ENCODE peak calls at places on chromosomes 13 and 19, in eight cellular contexts. L is posterior cingulate gyrus, Y is anterior cingulate cortex, T is IMR-90, W is iris pigment epithelial cell, P is EH, M is NCI-H1092 treated with DMSO at 0.1 percent for 48 hours, O is tibial artery. I is an unnamed sample.

GRCh38 chr19:17721821-17722220 is 2.5 kb downstream of the MAP1S start:
- DNase-seq in L (peak), Y (no peak), T (peak), W (peak), P (peak), M (no peak), O (peak), I (peak)

GRCh38 chr19:27793128-27793643 is 1419.8 kb downstream of the UQCRFS1 start:
- DNase-seq in L (peak), Y (no peak), T (peak), W (peak), P (peak), M (peak), O (peak), I (peak)

GRCh38 chr13:97148894-97149293 is 73.2 kb upstream of the MBNL2 start:
- DNase-seq in L (no peak), Y (no peak), T (peak), W (peak), P (no peak), M (no peak), O (no peak), I (no peak)

GRCh38 chr13:24684600-24684998 is 4.4 kb downstream of the ATP12A start:
- DNase-seq in L (peak), Y (no peak), T (no peak), W (no peak), P (no peak), M (no peak), O (no peak), I (peak)

GRCh38 chr19:38079926-38080380 is 144.1 kb downstream of the DPF1 start:
- DNase-seq in L (no peak), Y (no peak), T (peak), W (peak), P (peak), M (peak), O (no peak), I (peak)

GRCh38 chr13:27523345-27524073 is 73.1 kb upstream of the MTIF3 start:
- DNase-seq in L (no peak), Y (no peak), T (no peak), W (no peak), P (no peak), M (no peak), O (no peak), I (no peak)

GRCh38 chr19:7699422-7700127 is 2.4 kb downstream of the FCER2 start:
- DNase-seq in L (no peak), Y (no peak), T (no peak), W (peak), P (no peak), M (no peak), O (no peak), I (peak)

GRCh38 chr19:24029941-24030636 is 56.9 kb upstream of the ZNF254 start:
- DNase-seq in L (no peak), Y (no peak), T (no peak), W (no peak), P (no peak), M (peak), O (no peak), I (no peak)

GRCh38 chr13:76048675-76049396 is 412.7 kb downstream of the LMO7 start:
- DNase-seq in L (no peak), Y (no peak), T (no peak), W (no peak), P (no peak), M (peak), O (no peak), I (no peak)

GRCh38 chr13:35874704-35875103 is 256.5 kb downstream of the DCLK1 start:
- DNase-seq in L (no peak), Y (no peak), T (no peak), W (no peak), P (no peak), M (no peak), O (peak), I (no peak)

GRCh38 chr19:5143471-5144411 is 174.8 kb downstream of the KDM4B start:
- DNase-seq in L (peak), Y (no peak), T (no peak), W (no peak), P (no peak), M (no peak), O (no peak), I (no peak)

GRCh38 chr13:110073982-110074381 is 233.0 kb downstream of the COL4A1 start:
- DNase-seq in L (no peak), Y (no peak), T (no peak), W (no peak), P (no peak), M (no peak), O (no peak), I (no peak)

GRCh38 chr19:13027031-13027430 is 31.8 kb downstream of the NFIX start:
- DNase-seq in L (no peak), Y (no peak), T (no peak), W (no peak), P (no peak), M (no peak), O (no peak), I (no peak)

GRCh38 chr19:56393119-56394012 is at the start of gene ZNF582:
- DNase-seq in L (peak), Y (peak), T (peak), W (peak), P (peak), M (peak), O (peak), I (peak)

GRCh38 chr19:3455960-3456601 is 24.2 kb downstream of the SMIM24 start:
- DNase-seq in L (no peak), Y (no peak), T (no peak), W (no peak), P (no peak), M (no peak), O (no peak), I (no peak)

GRCh38 chr13:32824671-32825070 is 191.6 kb upstream of the KL start:
- DNase-seq in L (no peak), Y (no peak), T (peak), W (peak), P (peak), M (no peak), O (no peak), I (no peak)

GRCh38 chr13:48542138-48542537 is 9.3 kb upstream of the RCBTB2 start:
- DNase-seq in L (no peak), Y (no peak), T (no peak), W (no peak), P (no peak), M (no peak), O (no peak), I (no peak)

GRCh38 chr13:32040052-32040642 is 8.6 kb downstream of the FRY start:
- DNase-seq in L (no peak), Y (no peak), T (no peak), W (no peak), P (no peak), M (no peak), O (no peak), I (no peak)

GRCh38 chr19:38650911-38651584 is 3.6 kb downstream of the ACTN4 start:
- DNase-seq in L (no peak), Y (no peak), T (peak), W (peak), P (peak), M (no peak), O (peak), I (no peak)

GRCh38 chr19:55676384-55676783 is 1.4 kb downstream of the EPN1 start:
- DNase-seq in L (no peak), Y (no peak), T (peak), W (peak), P (peak), M (no peak), O (no peak), I (no peak)